ENCODE peak calls at places on chromosome 9, in seven cellular contexts. Z is astrocyte, J is K562, N is fibroblast of lung, B is neural progenitor cell, D is IMR-90, E is PC-3. P is an unnamed sample.

GRCh38 chr9:121268598-121269029 is 652 bp downstream of the GSN start:
- DNase-seq in D (no peak), N (no peak), Z (no peak), B (no peak), E (no peak), J (no peak), P (no peak)

GRCh38 chr9:126417684-126418083 is 91.1 kb downstream of the MVB12B start:
- DNase-seq in E (no peak), D (no peak), Z (no peak), J (no peak), B (no peak), N (no peak), P (no peak)

GRCh38 chr9:133888048-133888778 is 103.9 kb downstream of the VAV2 start:
- DNase-seq in B (peak), J (no peak), E (no peak), N (no peak), Z (no peak), D (no peak), P (no peak)

GRCh38 chr9:38208206-38208901 is 139.3 kb upstream of the SHB start:
- DNase-seq in N (no peak), E (no peak), D (no peak), J (no peak), Z (no peak), B (peak), P (no peak)

GRCh38 chr9:14838701-14839100 is 71.5 kb downstream of the FREM1 start:
- DNase-seq in E (no peak), J (no peak), B (no peak), Z (no peak), N (no peak), D (no peak), P (no peak)

GRCh38 chr9:95018099-95018927 is 291.8 kb downstream of the AOPEP start:
- DNase-seq in Z (peak), J (peak), E (peak), N (peak), B (peak), D (peak), P (peak)

GRCh38 chr9:87336914-87337333 is 160.7 kb upstream of the DAPK1 start:
- DNase-seq in B (peak), D (peak), J (peak), N (peak), E (peak), Z (peak), P (peak)

GRCh38 chr9:136748656-136749551 is 579 bp upstream of the LCN6 start:
- DNase-seq in D (no peak), B (no peak), J (no peak), Z (no peak), N (no peak), E (no peak), P (no peak)

DNA sequence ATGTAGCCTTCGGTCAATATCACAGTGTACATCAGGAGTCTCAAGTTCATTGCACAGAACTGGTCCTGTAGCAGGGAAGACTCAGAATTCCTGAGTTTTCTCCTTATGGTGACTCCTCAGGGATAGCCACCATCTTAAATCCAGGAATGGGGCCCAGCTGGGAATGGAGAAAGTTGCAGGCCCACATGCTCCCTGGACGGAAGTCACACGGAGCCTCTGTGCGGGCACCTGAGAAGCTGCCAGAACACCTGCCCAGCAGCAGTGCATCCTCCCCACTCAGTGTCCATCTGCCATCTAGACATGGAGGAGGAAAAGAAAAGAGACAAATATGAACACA is 133.9 kb downstream of the SUSD1 start:
- DNase-seq in D (no peak), B (no peak), J (no peak), Z (no peak), E (no peak), N (no peak), P (no peak)
- H3K27ac ChIP-seq in D (peak), B (no peak), J (no peak), Z (peak), E (peak), N (peak), P (peak)

DNA sequence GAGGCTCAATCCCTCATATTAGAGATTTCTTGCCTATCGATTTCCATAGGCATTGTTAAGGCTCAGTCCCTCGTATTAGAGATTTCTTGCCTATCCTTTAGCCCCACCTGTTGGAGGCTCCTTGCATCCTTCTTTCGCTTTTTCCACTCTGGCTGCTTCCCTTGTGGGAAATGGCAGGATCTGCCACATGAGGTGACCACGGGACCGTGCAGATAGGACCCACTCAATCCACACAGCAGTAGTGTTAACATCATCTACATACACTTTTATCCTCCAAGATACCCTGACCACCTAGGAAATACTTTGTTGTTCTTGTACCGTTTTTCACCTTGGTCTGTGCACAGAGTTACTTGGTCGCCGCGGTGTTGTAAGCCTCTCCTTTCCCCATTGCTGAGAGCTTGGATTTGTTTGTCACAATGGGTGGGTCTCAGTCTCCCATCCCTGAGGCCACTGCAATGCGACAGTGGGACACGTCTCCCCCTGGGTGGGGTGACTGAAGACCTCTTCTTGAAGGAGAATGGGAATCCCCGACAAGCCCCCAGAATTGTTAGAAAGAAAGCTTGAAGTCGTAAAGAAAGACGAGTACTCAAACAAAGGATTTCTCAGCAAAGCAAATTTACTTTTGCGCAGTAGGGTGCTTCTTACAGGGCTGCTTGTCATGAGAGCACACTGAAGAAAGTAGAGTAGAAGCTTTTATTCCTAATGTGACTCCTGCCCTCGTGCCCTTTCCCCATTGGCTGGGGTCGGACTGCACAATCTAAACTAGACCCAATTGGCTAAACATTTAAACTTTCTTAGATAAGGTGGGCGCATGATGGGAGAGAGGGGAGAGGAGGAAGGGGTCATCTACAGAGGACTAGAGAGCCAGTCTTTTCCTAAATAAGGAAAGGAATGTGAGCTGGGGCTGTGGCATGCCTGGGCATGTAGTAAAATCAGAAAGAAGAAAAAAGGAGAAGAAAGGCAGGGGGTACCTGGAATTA is 19.8 kb downstream of the IFT74 start:
- DNase-seq in B (peak), D (peak), N (peak), J (peak), E (peak), Z (peak), P (no peak)
- TF ChIP-seq CTCF in B (peak), D (peak), N (peak), J (peak), E (peak), Z (peak), P (peak)

GRCh38 chr9:118444403-118444802 is 740.2 kb downstream of the TLR4 start:
- DNase-seq in D (no peak), B (no peak), N (no peak), J (no peak), Z (no peak), E (no peak), P (no peak)
- H3K9ac ChIP-seq in D (no peak), B (no peak), N (no peak), J (no peak), Z (no peak), E (no peak), P (no peak)

GRCh38 chr9:6614489-6614888 is 31.0 kb downstream of the GLDC start:
- DNase-seq in Z (no peak), B (no peak), E (no peak), D (no peak), N (no peak), J (no peak), P (no peak)
- H3K27ac ChIP-seq in Z (no peak), B (no peak), E (no peak), D (no peak), N (no peak), J (no peak), P (no peak)